ENCODE peak calls at places on chromosomes 4 and X, in five cellular contexts. N is K562, C is GM12891, Q is GM12878, E is H1. D is an unnamed sample.

GRCh38 chrX:84168095-84168494 is 19.9 kb downstream of the RPS6KA6 start:
- DNase-seq in N (no peak), C (no peak), Q (no peak), E (no peak), D (no peak)

GRCh38 chrX:136531951-136532350 is at the start of gene VGLL1:
- DNase-seq in N (no peak), C (no peak), Q (no peak), E (no peak), D (no peak)

GRCh38 chr4:90718926-90719325 is 591.7 kb downstream of the CCSER1 start:
- DNase-seq in N (no peak), C (no peak), Q (no peak), E (no peak), D (no peak)

GRCh38 chrX:46561931-46562721 is 11.4 kb upstream of the CHST7 start:
- DNase-seq in N (no peak), C (peak; percentile 35), Q (peak; percentile 95), E (no peak), D (no peak)

GRCh38 chrX:69504626-69505612 is 793 bp downstream of the NALF2 start:
- DNase-seq in N (no peak), C (no peak), Q (no peak), E (no peak), D (no peak)

GRCh38 chr4:37516057-37516775 is 170.0 kb downstream of the RELL1 start:
- DNase-seq in N (no peak), C (no peak), Q (no peak), E (no peak), D (no peak)

GRCh38 chrX:34132028-34132427 is at the start of gene FAM47A:
- DNase-seq in N (no peak), C (no peak), Q (no peak), E (no peak), D (no peak)

GRCh38 chr4:41125558-41126311 is 88.6 kb downstream of the APBB2 start:
- DNase-seq in N (no peak), C (no peak), Q (no peak), E (no peak), D (no peak)

GRCh38 chr4:118836763-118837507 is 1.0 kb upstream of the SEC24D start:
- DNase-seq in N (no peak), C (no peak), Q (no peak), E (no peak), D (no peak)

GRCh38 chr4:47486306-47486705 is 1.2 kb downstream of the ATP10D start:
- DNase-seq in N (no peak), C (no peak), Q (no peak), E (no peak), D (no peak)

GRCh38 chr4:113584407-113585150 is 177.0 kb downstream of the CAMK2D start:
- DNase-seq in N (peak; percentile 36), C (no peak), Q (no peak), E (no peak), D (no peak)

GRCh38 chr4:74715731-74716435 is 78.4 kb downstream of the BTC start:
- DNase-seq in N (no peak), C (no peak), Q (no peak), E (no peak), D (no peak)

GRCh38 chr4:175871774-175872405 is 59.8 kb upstream of the GPM6A start:
- DNase-seq in N (no peak), C (no peak), Q (no peak), E (no peak), D (no peak)

GRCh38 chrX:2577844-2578444 is 77.2 kb upstream of the DHRSX start:
- DNase-seq in N (no peak), C (no peak), Q (no peak), E (no peak), D (no peak)

GRCh38 chrX:57680160-57680559 is at the start of gene NLRP2B:
- DNase-seq in N (no peak), C (no peak), Q (no peak), E (no peak), D (no peak)
- TF ChIP-seq TAF1 in N (no peak), C (no peak), Q (no peak), E (no peak), D (no peak)

GRCh38 chrX:72142094-72142843 is 10.6 kb upstream of the RTL5 start:
- DNase-seq in N (no peak), C (no peak), Q (no peak), E (no peak), D (no peak)
- TF ChIP-seq TAF1 in N (no peak), C (no peak), Q (no peak), E (no peak), D (no peak)

DNA sequence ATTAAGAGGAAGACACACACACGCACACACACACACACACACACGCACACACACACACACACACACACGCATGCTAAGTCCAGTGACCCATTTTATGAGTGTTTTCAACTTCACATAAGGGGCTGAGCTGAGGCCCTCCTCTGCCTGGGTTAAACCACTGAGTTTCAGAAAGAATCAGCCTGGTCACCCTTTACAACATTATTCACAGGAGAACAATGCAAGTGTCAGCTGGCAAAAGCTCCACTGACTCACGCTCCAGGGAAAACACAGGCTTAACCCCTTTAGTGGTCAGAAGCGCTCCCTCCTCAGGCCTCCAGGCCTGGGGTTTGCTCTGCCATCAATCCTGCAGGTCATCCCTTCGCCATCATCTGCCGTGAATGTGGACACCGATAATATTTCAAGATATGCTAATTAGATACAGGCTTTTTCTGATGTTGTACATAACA is 46.9 kb downstream of the ACOX3 start:
- DNase-seq in N (no peak), C (no peak), Q (no peak), E (no peak), D (no peak)
- TF ChIP-seq TAF1 in N (no peak), C (no peak), Q (no peak), E (no peak), D (no peak)

DNA sequence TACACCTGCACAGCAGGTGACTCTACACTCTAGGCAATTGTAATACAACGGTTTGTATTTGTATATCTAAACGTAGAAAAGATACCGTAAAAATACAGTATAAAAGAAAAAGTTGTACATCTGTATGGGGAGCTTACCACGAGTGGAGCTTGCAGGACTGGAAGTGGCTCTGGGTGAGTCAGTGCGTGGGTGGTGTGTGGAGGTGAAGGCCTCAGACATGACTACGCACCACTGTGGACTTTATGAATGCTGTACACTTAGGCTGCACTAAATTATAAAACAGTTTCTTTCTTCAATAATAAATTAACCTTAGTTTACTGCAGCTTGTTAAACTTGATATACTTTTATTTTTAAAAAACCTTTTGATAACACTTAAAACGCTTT is 85.0 kb upstream of the FAT1 start:
- DNase-seq in N (peak; percentile 44), C (no peak), Q (no peak), E (no peak), D (no peak)
- TF ChIP-seq TAF1 in N (no peak), C (no peak), Q (no peak), E (no peak), D (no peak)

GRCh38 chr4:140244328-140244727 is 90.3 kb upstream of the MAML3 start:
- DNase-seq in N (no peak), C (no peak), Q (no peak), E (no peak), D (no peak)

GRCh38 chr4:140246216-140246615 is 92.2 kb upstream of the MAML3 start:
- DNase-seq in N (no peak), C (no peak), Q (no peak), E (no peak), D (no peak)

GRCh38 chr4:140240237-140240636 is 86.3 kb upstream of the MAML3 start:
- DNase-seq in N (no peak), C (no peak), Q (no peak), E (no peak), D (no peak)

GRCh38 chr4:140242357-140243284 is 88.6 kb upstream of the MAML3 start:
- DNase-seq in N (no peak), C (no peak), Q (no peak), E (no peak), D (no peak)

GRCh38 chr4:140243345-140243753 is 89.4 kb upstream of the MAML3 start:
- DNase-seq in N (no peak), C (no peak), Q (peak; percentile 26), E (no peak), D (no peak)
- TF ChIP-seq TAF1 in N (no peak), C (no peak), Q (no peak), E (no peak), D (no peak)

DNA sequence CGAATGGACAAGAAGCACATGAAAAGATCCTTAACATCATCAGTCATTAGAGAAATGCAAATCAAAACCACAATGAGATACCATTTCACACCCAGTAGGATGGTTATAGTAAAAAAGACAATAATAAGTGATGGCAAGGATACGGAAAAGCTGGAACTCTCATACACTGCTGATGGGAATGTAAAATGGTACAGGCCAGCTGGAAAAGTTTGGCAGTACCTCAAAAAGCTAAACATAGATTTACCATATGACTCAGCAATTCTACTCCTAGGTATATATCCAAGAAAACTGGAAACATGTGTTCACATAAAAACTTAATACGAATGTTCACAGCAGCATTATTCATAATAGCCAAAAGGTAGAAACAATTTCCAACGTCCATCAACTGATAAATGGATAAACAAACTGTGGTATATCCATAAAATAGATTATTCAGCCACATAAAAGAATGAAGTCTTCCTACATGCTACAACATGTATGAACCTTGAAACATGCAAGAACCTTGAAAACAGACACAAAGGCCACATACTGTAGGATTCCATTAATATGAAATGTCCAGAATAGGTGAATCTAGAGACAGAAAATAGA is 11.9 kb downstream of the RPS6KA3 start:
- DNase-seq in N (no peak), C (no peak), Q (no peak), E (no peak), D (no peak)
- TF ChIP-seq TAF1 in N (no peak), C (no peak), Q (no peak), E (no peak), D (no peak)

DNA sequence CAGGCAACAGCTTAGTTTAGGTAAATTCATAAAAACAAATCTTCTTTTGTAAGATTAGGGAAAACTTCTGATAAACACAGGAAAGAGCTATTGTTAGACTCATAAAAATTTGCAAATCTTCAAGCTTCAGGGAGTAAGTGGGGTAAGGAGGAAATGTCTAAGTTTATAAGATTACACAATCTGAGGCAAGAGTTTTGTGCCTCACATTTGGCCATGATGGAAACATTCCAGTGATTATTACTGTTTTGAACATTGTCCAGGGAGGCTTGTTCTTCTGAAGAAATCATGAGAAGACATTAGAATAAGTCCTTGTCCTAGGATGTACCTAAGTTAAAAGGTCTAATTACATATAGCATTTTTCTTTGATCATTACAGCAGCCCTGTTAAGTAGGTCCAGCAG is 72.8 kb downstream of the MAOB start:
- DNase-seq in N (no peak), C (no peak), Q (no peak), E (no peak), D (no peak)
- TF ChIP-seq TAF1 in N (no peak), C (no peak), Q (no peak), E (no peak), D (no peak)

GRCh38 chrX:133999013-133999705 is 13.8 kb upstream of the GPC3 start:
- DNase-seq in N (no peak), C (no peak), Q (no peak), E (no peak), D (no peak)
- TF ChIP-seq TAF1 in N (no peak), C (no peak), Q (no peak), E (no peak), D (no peak)

DNA sequence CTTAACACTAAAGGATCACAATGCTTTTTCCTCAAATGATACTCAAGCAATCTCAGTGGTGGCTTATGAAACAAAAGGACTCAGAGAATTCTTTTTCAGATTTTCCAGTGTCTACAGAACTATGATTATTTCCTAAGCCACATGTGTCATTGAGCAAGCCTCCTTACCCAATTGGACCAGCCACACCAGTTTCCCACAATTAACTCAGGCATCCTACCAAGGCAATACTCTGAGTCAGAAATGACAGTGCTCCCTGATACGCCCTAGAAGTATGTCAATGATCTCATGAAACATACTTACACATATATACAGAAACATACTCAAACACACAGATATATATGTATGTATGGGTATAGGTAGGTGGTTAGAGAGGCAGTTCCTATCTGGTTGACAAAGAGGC is 4.8 kb downstream of the ADAMTS3 start:
- DNase-seq in N (no peak), C (no peak), Q (no peak), E (no peak), D (no peak)
- TF ChIP-seq TAF1 in N (no peak), C (no peak), Q (no peak), E (no peak), D (no peak)

D was measured in GM12892.